ENCODE peak calls at places on chromosome 19, in four cellular contexts. One of them, this sample, is unnamed.

GRCh38 chr19:33463194-33463593 is 58.4 kb downstream of the PEPD start:
- DNase-seq in NB4: no peak
- DNase-seq in foreskin fibroblast: no peak
- DNase-seq in cardiac muscle cell: no peak
- DNase-seq in this sample: no peak

GRCh38 chr19:44645407-44646048 is 1.8 kb downstream of the PVR start:
- DNase-seq in NB4: no peak
- DNase-seq in foreskin fibroblast: no peak
- DNase-seq in cardiac muscle cell: no peak
- DNase-seq in this sample: no peak

GRCh38 chr19:13463296-13463695 is 43.0 kb downstream of the CACNA1A start:
- DNase-seq in NB4: peak; percentile 51
- DNase-seq in foreskin fibroblast: peak; percentile 2
- DNase-seq in cardiac muscle cell: peak; percentile 82
- DNase-seq in this sample: no peak

GRCh38 chr19:33216198-33216830 is 9.3 kb downstream of the SLC7A10 start:
- DNase-seq in NB4: no peak
- DNase-seq in foreskin fibroblast: no peak
- DNase-seq in cardiac muscle cell: no peak
- DNase-seq in this sample: no peak

GRCh38 chr19:14381689-14382474 is 638 bp downstream of the ADGRE5 start:
- DNase-seq in NB4: peak; percentile 75
- DNase-seq in foreskin fibroblast: no peak
- DNase-seq in cardiac muscle cell: no peak
- DNase-seq in this sample: no peak

GRCh38 chr19:8021374-8021773 is 15.9 kb upstream of the ELAVL1 start:
- DNase-seq in NB4: no peak
- DNase-seq in foreskin fibroblast: no peak
- DNase-seq in cardiac muscle cell: no peak
- DNase-seq in this sample: no peak

GRCh38 chr19:8224394-8225145 is 15.4 kb downstream of the CERS4 start:
- DNase-seq in NB4: no peak
- DNase-seq in foreskin fibroblast: no peak
- DNase-seq in cardiac muscle cell: no peak
- DNase-seq in this sample: peak; percentile 91

GRCh38 chr19:7288977-7289376 is 5.2 kb downstream of the INSR start:
- DNase-seq in NB4: no peak
- DNase-seq in foreskin fibroblast: no peak
- DNase-seq in cardiac muscle cell: peak; percentile 10
- DNase-seq in this sample: no peak

GRCh38 chr19:37403403-37403802 is 32.5 kb downstream of the ZNF527 start:
- DNase-seq in NB4: no peak
- DNase-seq in foreskin fibroblast: no peak
- DNase-seq in cardiac muscle cell: no peak
- DNase-seq in this sample: no peak

GRCh38 chr19:45717131-45717982 is 13.3 kb downstream of the FBXO46 start:
- DNase-seq in NB4: peak; percentile 98
- DNase-seq in foreskin fibroblast: peak; percentile 100
- DNase-seq in cardiac muscle cell: peak; percentile 100
- DNase-seq in this sample: peak; percentile 100
- TF ChIP-seq CTCF in NB4: no peak
- TF ChIP-seq CTCF in foreskin fibroblast: peak; percentile 11
- TF ChIP-seq CTCF in cardiac muscle cell: peak; percentile 29
- TF ChIP-seq CTCF in this sample: no peak

GRCh38 chr19:43409415-43409814 is 5.3 kb upstream of the TEX101 start:
- DNase-seq in NB4: no peak
- DNase-seq in foreskin fibroblast: no peak
- DNase-seq in cardiac muscle cell: no peak
- DNase-seq in this sample: no peak
- TF ChIP-seq CTCF in NB4: no peak
- TF ChIP-seq CTCF in foreskin fibroblast: no peak
- TF ChIP-seq CTCF in cardiac muscle cell: no peak
- TF ChIP-seq CTCF in this sample: no peak

GRCh38 chr19:5494780-5495179 is 39.6 kb downstream of the ZNRF4 start:
- DNase-seq in NB4: no peak
- DNase-seq in foreskin fibroblast: no peak
- DNase-seq in cardiac muscle cell: no peak
- DNase-seq in this sample: no peak

GRCh38 chr19:5495792-5496191 is 40.6 kb downstream of the ZNRF4 start:
- DNase-seq in NB4: no peak
- DNase-seq in foreskin fibroblast: no peak
- DNase-seq in cardiac muscle cell: no peak
- DNase-seq in this sample: no peak

GRCh38 chr19:5501907-5502306 is 46.7 kb downstream of the ZNRF4 start:
- DNase-seq in NB4: no peak
- DNase-seq in foreskin fibroblast: no peak
- DNase-seq in cardiac muscle cell: no peak
- DNase-seq in this sample: no peak

GRCh38 chr19:5497297-5497696 is 42.1 kb downstream of the ZNRF4 start:
- DNase-seq in NB4: no peak
- DNase-seq in foreskin fibroblast: no peak
- DNase-seq in cardiac muscle cell: no peak
- DNase-seq in this sample: no peak

DNA sequence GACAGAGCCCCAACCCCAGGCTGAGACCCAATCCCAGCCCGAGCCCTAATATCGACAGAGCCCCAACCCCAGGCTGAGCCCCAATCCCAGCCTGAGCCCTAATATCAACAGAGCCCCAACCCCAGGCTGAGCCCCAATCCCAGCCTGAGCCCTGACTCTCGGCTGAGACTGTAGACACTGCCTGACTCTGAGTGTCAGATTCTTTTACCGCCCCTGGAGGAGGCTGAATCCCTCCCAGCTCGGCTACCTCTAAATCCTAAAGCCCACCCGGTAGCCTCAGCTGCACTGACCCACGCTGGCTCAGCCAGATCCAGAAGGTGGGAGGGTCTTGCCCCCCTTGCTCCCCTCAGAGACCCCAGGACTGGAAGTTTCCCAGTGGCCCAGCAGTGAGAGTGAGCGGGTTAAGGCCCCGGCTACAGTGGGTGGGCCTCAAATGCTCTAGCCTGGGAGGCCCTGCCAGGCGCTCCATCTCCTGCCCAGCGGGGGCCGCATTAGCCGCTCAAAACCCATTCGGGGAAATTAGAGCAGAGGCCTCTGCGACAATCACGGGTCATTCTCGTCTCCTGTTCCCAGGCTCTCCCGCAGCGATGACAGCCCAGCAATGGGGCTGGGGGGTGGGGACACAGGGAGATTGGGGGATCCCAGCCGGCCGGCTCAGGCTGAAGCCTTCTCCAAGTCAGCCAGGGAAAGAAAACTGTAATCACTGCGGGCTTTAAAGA is 43.8 kb downstream of the ZNRF4 start:
- DNase-seq in NB4: no peak
- DNase-seq in foreskin fibroblast: no peak
- DNase-seq in cardiac muscle cell: peak; percentile 20
- DNase-seq in this sample: no peak
- TF ChIP-seq CTCF in NB4: no peak
- TF ChIP-seq CTCF in foreskin fibroblast: no peak
- TF ChIP-seq CTCF in cardiac muscle cell: no peak
- TF ChIP-seq CTCF in this sample: no peak

GRCh38 chr19:29576043-29576442 is 30.0 kb upstream of the POP4 start:
- DNase-seq in NB4: no peak
- DNase-seq in foreskin fibroblast: no peak
- DNase-seq in cardiac muscle cell: no peak
- DNase-seq in this sample: no peak
- TF ChIP-seq CTCF in NB4: no peak
- TF ChIP-seq CTCF in foreskin fibroblast: no peak
- TF ChIP-seq CTCF in cardiac muscle cell: no peak
- TF ChIP-seq CTCF in this sample: no peak

GRCh38 chr19:38543286-38543806 is 74.4 kb downstream of the MAP4K1 start:
- DNase-seq in NB4: no peak
- DNase-seq in foreskin fibroblast: no peak
- DNase-seq in cardiac muscle cell: no peak
- DNase-seq in this sample: no peak
- TF ChIP-seq CTCF in NB4: no peak
- TF ChIP-seq CTCF in foreskin fibroblast: no peak
- TF ChIP-seq CTCF in cardiac muscle cell: no peak
- TF ChIP-seq CTCF in this sample: no peak

DNA sequence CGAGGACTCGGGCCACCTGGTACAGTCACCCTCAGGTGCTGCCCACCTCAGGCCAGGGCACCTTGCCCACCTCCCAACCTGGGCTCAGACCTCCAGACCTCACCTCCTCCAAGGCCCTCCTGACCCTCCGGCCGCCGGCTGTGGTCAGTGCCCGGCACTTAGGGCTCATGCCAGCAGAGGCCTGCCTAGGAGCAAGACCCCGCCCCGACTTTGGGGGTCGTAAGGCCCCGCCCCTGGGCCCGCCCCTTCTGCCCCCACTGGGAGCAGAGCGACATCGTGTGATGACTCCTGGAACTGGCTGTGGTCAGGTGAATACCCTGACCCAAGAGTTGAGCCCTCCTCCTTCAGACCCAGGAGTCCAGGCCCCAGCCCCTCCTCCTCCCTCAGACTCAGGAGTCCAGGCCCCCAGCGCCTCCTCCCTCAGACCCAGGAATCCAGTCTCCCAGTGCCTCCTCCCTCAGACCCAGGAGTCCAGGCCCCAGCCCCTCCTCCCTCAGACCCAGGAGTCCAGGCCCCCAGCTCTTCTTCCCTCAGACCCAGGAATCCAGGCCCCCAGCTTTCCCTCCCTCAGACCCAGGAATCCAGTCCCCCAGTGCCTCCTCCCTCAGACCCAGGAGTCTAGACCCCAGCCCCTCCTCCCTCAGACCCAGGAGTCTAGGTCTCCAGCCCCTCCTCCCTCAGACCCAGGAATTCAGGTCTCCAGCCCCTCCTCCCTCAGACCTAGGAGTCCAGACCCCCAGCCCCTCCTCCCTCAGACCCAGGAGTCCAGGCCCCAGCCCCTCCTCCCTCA is at the start of gene SBK2:
- DNase-seq in NB4: peak; percentile 14
- DNase-seq in foreskin fibroblast: no peak
- DNase-seq in cardiac muscle cell: peak; percentile 87
- DNase-seq in this sample: no peak
- TF ChIP-seq CTCF in NB4: no peak
- TF ChIP-seq CTCF in foreskin fibroblast: no peak
- TF ChIP-seq CTCF in cardiac muscle cell: peak; percentile 18
- TF ChIP-seq CTCF in this sample: no peak

GRCh38 chr19:17743874-17744273 is 7.4 kb upstream of the FCHO1 start:
- DNase-seq in NB4: peak; percentile 50
- DNase-seq in foreskin fibroblast: peak; percentile 28
- DNase-seq in cardiac muscle cell: no peak
- DNase-seq in this sample: no peak

GRCh38 chr19:17735410-17735809 is 15.9 kb upstream of the FCHO1 start:
- DNase-seq in NB4: no peak
- DNase-seq in foreskin fibroblast: no peak
- DNase-seq in cardiac muscle cell: no peak
- DNase-seq in this sample: no peak

GRCh38 chr19:17737690-17738153 is 13.6 kb upstream of the FCHO1 start:
- DNase-seq in NB4: peak; percentile 37
- DNase-seq in foreskin fibroblast: no peak
- DNase-seq in cardiac muscle cell: no peak
- DNase-seq in this sample: no peak

GRCh38 chr19:17741456-17741855 is 9.8 kb upstream of the FCHO1 start:
- DNase-seq in NB4: no peak
- DNase-seq in foreskin fibroblast: no peak
- DNase-seq in cardiac muscle cell: no peak
- DNase-seq in this sample: no peak

GRCh38 chr19:17739121-17739875 is 12.0 kb upstream of the FCHO1 start:
- DNase-seq in NB4: peak; percentile 94
- DNase-seq in foreskin fibroblast: no peak
- DNase-seq in cardiac muscle cell: no peak
- DNase-seq in this sample: no peak
- TF ChIP-seq CTCF in NB4: no peak
- TF ChIP-seq CTCF in foreskin fibroblast: no peak
- TF ChIP-seq CTCF in cardiac muscle cell: no peak
- TF ChIP-seq CTCF in this sample: no peak

DNA sequence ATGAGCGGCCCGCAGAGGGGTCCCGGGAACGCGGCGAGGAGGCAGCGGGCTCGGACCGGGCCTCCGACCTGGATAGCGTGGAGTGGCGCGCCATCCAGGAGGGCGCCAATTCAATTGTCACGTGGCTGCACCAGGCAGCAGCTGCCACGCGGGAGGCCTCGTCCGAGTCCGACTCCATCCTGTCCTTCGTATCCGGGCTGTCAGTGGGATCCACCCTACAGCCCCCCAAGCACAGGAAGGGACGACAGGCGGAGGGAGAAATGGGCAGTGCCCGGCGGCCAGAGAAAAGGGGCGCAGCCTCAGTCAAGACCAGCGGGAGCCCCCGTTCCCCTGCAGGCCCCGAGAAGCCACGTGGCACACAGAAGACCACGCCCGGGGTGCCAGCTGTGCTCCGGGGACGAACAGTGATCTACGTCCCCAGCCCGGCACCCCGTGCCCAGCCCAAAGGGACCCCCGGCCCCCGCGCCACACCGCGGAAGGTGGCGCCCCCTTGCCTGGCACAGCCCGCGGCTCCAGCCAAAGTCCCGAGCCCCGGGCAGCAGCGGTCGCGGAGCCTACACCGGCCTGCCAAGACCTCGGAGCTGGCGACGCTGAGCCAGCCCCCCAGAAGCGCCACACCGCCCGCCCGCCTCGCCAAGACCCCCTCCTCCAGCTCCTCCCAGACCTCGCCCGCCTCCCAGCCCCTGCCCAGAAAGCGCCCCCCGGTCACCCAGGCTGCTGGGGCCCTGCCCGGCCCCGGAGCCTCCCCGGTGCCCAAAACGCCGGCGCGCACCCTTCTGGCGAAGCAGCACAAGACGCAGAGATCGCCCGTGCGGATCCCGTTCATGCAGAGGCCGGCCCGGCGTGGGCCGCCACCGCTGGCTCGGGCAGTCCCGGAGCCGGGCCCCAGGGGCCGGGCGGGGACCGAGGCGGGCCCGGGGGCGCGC is 10.5 kb downstream of the C19orf25 start:
- DNase-seq in NB4: no peak
- DNase-seq in foreskin fibroblast: peak; percentile 43
- DNase-seq in cardiac muscle cell: peak; percentile 56
- DNase-seq in this sample: no peak
- TF ChIP-seq CTCF in NB4: no peak
- TF ChIP-seq CTCF in foreskin fibroblast: no peak
- TF ChIP-seq CTCF in cardiac muscle cell: no peak
- TF ChIP-seq CTCF in this sample: no peak

GRCh38 chr19:16518483-16519229 is 22.5 kb downstream of the C19orf44 start:
- DNase-seq in NB4: no peak
- DNase-seq in foreskin fibroblast: no peak
- DNase-seq in cardiac muscle cell: no peak
- DNase-seq in this sample: no peak
- TF ChIP-seq CTCF in NB4: no peak
- TF ChIP-seq CTCF in foreskin fibroblast: no peak
- TF ChIP-seq CTCF in cardiac muscle cell: peak; percentile 10
- TF ChIP-seq CTCF in this sample: no peak